ENCODE peak calls at places on chromosomes 1 and 21, in five cellular contexts. O, S, T, A and R are unnamed samples.

GRCh38 chr1:44934786-44935185 is 51.6 kb downstream of the EIF2B3 start:
- DNase-seq in O (no peak), S (no peak), T (no peak), A (no peak), R (no peak)

GRCh38 chr1:211213702-211214101 is 45.5 kb upstream of the RCOR3 start:
- DNase-seq in O (no peak), S (no peak), T (no peak), A (no peak), R (no peak)

GRCh38 chr1:245578306-245578705 is 423.5 kb downstream of the KIF26B start:
- DNase-seq in O (no peak), S (no peak), T (no peak), A (no peak), R (no peak)

GRCh38 chr1:90386899-90387334 is 330.2 kb downstream of the BARHL2 start:
- DNase-seq in O (no peak), S (peak; percentile 29), T (peak; percentile 50), A (peak; percentile 11), R (peak; percentile 72)

GRCh38 chr1:212467843-212468482 is 35.2 kb downstream of the NENF start:
- DNase-seq in O (no peak), S (no peak), T (peak; percentile 39), A (no peak), R (peak; percentile 33)

GRCh38 chr1:47548188-47548587 is 110.3 kb downstream of the FOXD2 start:
- DNase-seq in O (no peak), S (no peak), T (no peak), A (no peak), R (no peak)

GRCh38 chr1:225746361-225747179 is 31.1 kb upstream of the SRP9 start:
- DNase-seq in O (no peak), S (peak; percentile 90), T (peak; percentile 94), A (peak; percentile 94), R (peak; percentile 95)

GRCh38 chr1:236945002-236945401 is 59.2 kb downstream of the MT1HL1 start:
- DNase-seq in O (no peak), S (no peak), T (no peak), A (no peak), R (no peak)

GRCh38 chr1:166507347-166507746 is 331.9 kb upstream of the POGK start:
- DNase-seq in O (no peak), S (no peak), T (no peak), A (no peak), R (no peak)

GRCh38 chr1:46218443-46218842 is 15.3 kb downstream of the LURAP1 start:
- DNase-seq in O (no peak), S (no peak), T (no peak), A (no peak), R (no peak)

GRCh38 chr1:39205102-39205780 is 746 bp downstream of the MACF1 start:
- DNase-seq in O (peak; percentile 83), S (peak; percentile 76), T (peak; percentile 88), A (peak; percentile 78), R (peak; percentile 35)

GRCh38 chr1:63923302-63923701 is 149.5 kb downstream of the ROR1 start:
- DNase-seq in O (peak; percentile 1), S (no peak), T (no peak), A (no peak), R (no peak)

GRCh38 chr21:36320421-36321324 is 676 bp downstream of the MORC3 start:
- DNase-seq in O (peak; percentile 80), S (peak; percentile 73), T (peak; percentile 88), A (peak; percentile 67), R (peak; percentile 70)

GRCh38 chr1:79982218-79982617 is 975.7 kb upstream of the ADGRL4 start:
- DNase-seq in O (peak; percentile 8), S (peak; percentile 83), T (peak; percentile 59), A (peak; percentile 99), R (no peak)

GRCh38 chr1:180258935-180259334 is 28.9 kb downstream of the LHX4 start:
- DNase-seq in O (no peak), S (no peak), T (no peak), A (no peak), R (no peak)

GRCh38 chr1:198929961-198930599 is 291.2 kb downstream of the PTPRC start:
- DNase-seq in O (peak; percentile 54), S (peak; percentile 31), T (no peak), A (peak; percentile 58), R (no peak)

GRCh38 chr1:115337633-115338456 is at the start of gene NGF:
- DNase-seq in O (no peak), S (peak; percentile 78), T (peak; percentile 94), A (peak; percentile 53), R (peak; percentile 67)

GRCh38 chr1:24318988-24319863 is at the start of gene GRHL3:
- DNase-seq in O (peak; percentile 92), S (no peak), T (peak; percentile 29), A (no peak), R (peak; percentile 75)

GRCh38 chr1:8015036-8015808 is 10.9 kb downstream of the ERRFI1 start:
- DNase-seq in O (peak; percentile 60), S (peak; percentile 89), T (peak; percentile 94), A (peak; percentile 90), R (peak; percentile 91)

GRCh38 chr1:111179968-111180533 is 20.4 kb downstream of the DENND2D start:
- DNase-seq in O (no peak), S (no peak), T (no peak), A (no peak), R (no peak)

GRCh38 chr1:159172599-159173291 is 1.3 kb downstream of the CADM3 start:
- DNase-seq in O (no peak), S (no peak), T (no peak), A (no peak), R (no peak)

GRCh38 chr21:25733859-25734653 is 648 bp downstream of the ATP5PF start:
- DNase-seq in O (peak; percentile 41), S (peak; percentile 35), T (peak; percentile 75), A (peak; percentile 39), R (peak; percentile 9)

GRCh38 chr1:206635983-206636354 is 633 bp downstream of the DYRK3 start:
- DNase-seq in O (no peak), S (no peak), T (peak; percentile 64), A (no peak), R (no peak)

GRCh38 chr21:38329176-38329575 is 72.4 kb downstream of the KCNJ15 start:
- DNase-seq in O (no peak), S (no peak), T (no peak), A (no peak), R (no peak)

GRCh38 chr1:1246601-1247340 is at the start of gene C1QTNF12:
- DNase-seq in O (no peak), S (no peak), T (peak; percentile 59), A (no peak), R (no peak)

GRCh38 chr1:1318131-1318652 is 6.3 kb downstream of the INTS11 start:
- DNase-seq in O (no peak), S (peak; percentile 95), T (peak; percentile 96), A (peak; percentile 96), R (peak; percentile 99)

GRCh38 chr1:64182207-64182606 is 21.2 kb upstream of the UBE2U start:
- DNase-seq in O (no peak), S (no peak), T (no peak), A (no peak), R (no peak)

GRCh38 chr1:22143586-22144033 is 713 bp upstream of the WNT4 start:
- DNase-seq in O (no peak), S (no peak), T (peak; percentile 31), A (no peak), R (peak; percentile 13)

GRCh38 chr1:210654176-210654786 is 325.6 kb downstream of the HHAT start:
- DNase-seq in O (no peak), S (no peak), T (peak; percentile 3), A (no peak), R (no peak)

GRCh38 chr1:227903614-227904501 is 43.9 kb downstream of the WNT9A start:
- DNase-seq in O (no peak), S (no peak), T (no peak), A (no peak), R (no peak)

GRCh38 chr1:168105846-168106245 is 30.9 kb downstream of the GPR161 start:
- DNase-seq in O (no peak), S (no peak), T (no peak), A (no peak), R (no peak)

GRCh38 chr1:966135-966602 is at the start of gene PLEKHN1:
- DNase-seq in O (peak; percentile 42), S (peak; percentile 45), T (peak; percentile 75), A (no peak), R (peak; percentile 80)

GRCh38 chr1:10253755-10254154 is 43.4 kb downstream of the KIF1B start:
- DNase-seq in O (peak; percentile 79), S (peak; percentile 90), T (peak; percentile 91), A (peak; percentile 87), R (peak; percentile 2)

GRCh38 chr21:17709266-17709611 is 96.5 kb upstream of the BTG3 start:
- DNase-seq in O (peak; percentile 85), S (no peak), T (no peak), A (no peak), R (no peak)
- H2AFZ ChIP-seq in O (no peak overlapping the region), S (no peak overlapping the region), T (no peak overlapping the region), A (no peak overlapping the region), R (no peak overlapping the region)

DNA sequence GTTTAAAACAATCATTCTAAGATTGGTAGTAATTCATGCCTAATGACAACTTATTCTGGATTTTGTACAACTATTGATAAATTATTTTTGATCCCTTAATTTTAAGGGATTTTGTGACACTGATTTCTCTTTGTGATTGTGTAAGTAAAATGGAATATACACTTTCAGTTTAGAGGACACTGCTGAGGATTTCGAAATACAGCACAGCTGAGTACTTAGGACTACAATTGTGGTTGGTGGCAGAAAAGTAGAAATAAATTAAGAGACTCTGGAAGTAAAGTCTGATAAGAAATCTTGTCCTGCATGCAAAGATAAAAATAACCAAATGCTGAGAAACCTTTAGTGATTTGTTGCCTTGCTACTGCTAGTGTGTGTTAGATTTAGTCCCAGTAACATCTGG is 40.0 kb downstream of the TYW3 start:
- DNase-seq in O (no peak), S (peak; percentile 16), T (no peak), A (peak; percentile 37), R (no peak)
- H2AFZ ChIP-seq in O (no peak overlapping the region), S (no peak overlapping the region), T (no peak overlapping the region), A (no peak overlapping the region), R (no peak overlapping the region)

GRCh38 chr1:108691128-108691885 is 803 bp upstream of the PRPF38B start:
- DNase-seq in O (no peak), S (peak; percentile 5), T (peak; percentile 55), A (no peak), R (no peak)

GRCh38 chr1:108691886-108692723 is at the start of gene PRPF38B:
- DNase-seq in O (peak; percentile 82), S (peak; percentile 87), T (peak; percentile 98), A (peak; percentile 90), R (peak; percentile 90)

GRCh38 chr1:108695515-108695914 is 3.4 kb downstream of the PRPF38B start:
- DNase-seq in O (no peak), S (no peak), T (no peak), A (no peak), R (no peak)

GRCh38 chr1:108692724-108693655 is 880 bp downstream of the PRPF38B start:
- DNase-seq in O (peak; percentile 64), S (peak; percentile 78), T (peak; percentile 80), A (peak; percentile 86), R (peak; percentile 49)
- H2AFZ ChIP-seq in O (peak overlapping the region; percentile 35), S (peak overlapping the region; percentile 99), T (peak overlapping the region; percentile 97), A (peak overlapping the region; percentile 31), R (peak overlapping the region; percentile 96)

GRCh38 chr1:106972074-106972473 is 84.4 kb upstream of the PRMT6 start:
- DNase-seq in O (no peak), S (no peak), T (no peak), A (no peak), R (no peak)
- H2AFZ ChIP-seq in O (no peak overlapping the region), S (no peak overlapping the region), T (peak overlapping the region; percentile 5), A (no peak overlapping the region), R (no peak overlapping the region)